ENCODE peak calls at places on chromosome 1, in nine cellular contexts. C is CD8-positive, alpha-beta T cell; K is A549; V is hepatocyte; J is GM12878; G is H9; P is ascending aorta; T is ovary; Z is sigmoid colon. I is an unnamed sample.

GRCh38 chr1:90924982-90925381 is 96.9 kb downstream of the ZNF644 start:
- DNase-seq in C (no peak), K (no peak), V (no peak), J (no peak), G (peak; percentile 66), P (no peak), T (no peak), Z (no peak), I (no peak)

GRCh38 chr1:20174937-20175666 is 10.8 kb upstream of the UBXN10 start:
- DNase-seq in C (no peak), K (no peak), V (no peak), J (no peak), G (no peak), P (no peak), T (no peak), Z (no peak), I (peak; percentile 88)

GRCh38 chr1:40763742-40764532 is 19.6 kb upstream of the KCNQ4 start:
- DNase-seq in C (no peak), K (no peak), V (no peak), J (peak; percentile 62), G (no peak), P (peak; percentile 37), T (no peak), Z (no peak), I (peak; percentile 80)

GRCh38 chr1:187051618-187052232 is 223.0 kb downstream of the PLA2G4A start:
- DNase-seq in C (no peak), K (peak; percentile 55), V (peak; percentile 57), J (peak; percentile 19), G (no peak), P (no peak), T (no peak), Z (no peak), I (no peak)

GRCh38 chr1:198001776-198002408 is 84.7 kb downstream of the LHX9 start:
- DNase-seq in C (no peak), K (no peak), V (no peak), J (no peak), G (no peak), P (no peak), T (no peak), Z (no peak), I (no peak)

GRCh38 chr1:206909167-206909882 is 12.1 kb downstream of the IL24 start:
- DNase-seq in C (peak; percentile 40), K (peak; percentile 35), V (peak; percentile 80), J (no peak), G (peak; percentile 80), P (no peak), T (peak; percentile 48), Z (peak; percentile 78), I (no peak)

GRCh38 chr1:44436401-44437394 is 31.6 kb downstream of the RNF220 start:
- DNase-seq in C (no peak), K (no peak), V (no peak), J (no peak), G (no peak), P (no peak), T (no peak), Z (no peak), I (no peak)

GRCh38 chr1:150661156-150661555 is 31.7 kb upstream of the ENSA start:
- DNase-seq in C (no peak), K (no peak), V (no peak), J (no peak), G (no peak), P (no peak), T (no peak), Z (no peak), I (no peak)

GRCh38 chr1:9728451-9729295 is 77.1 kb downstream of the PIK3CD start:
- DNase-seq in C (peak; percentile 28), K (no peak), V (no peak), J (no peak), G (no peak), P (no peak), T (no peak), Z (no peak), I (peak; percentile 69)

GRCh38 chr1:232891116-232891515 is 59.3 kb upstream of the NTPCR start:
- DNase-seq in C (no peak), K (no peak), V (no peak), J (no peak), G (no peak), P (no peak), T (no peak), Z (no peak), I (peak; percentile 95)

GRCh38 chr1:203569490-203570318 is 56.9 kb upstream of the ATP2B4 start:
- DNase-seq in C (no peak), K (no peak), V (no peak), J (no peak), G (no peak), P (no peak), T (no peak), Z (no peak), I (peak; percentile 85)

GRCh38 chr1:207004931-207005830 is 27.4 kb downstream of the C1orf116 start:
- DNase-seq in C (no peak), K (peak; percentile 88), V (peak; percentile 85), J (peak; percentile 7), G (peak; percentile 77), P (no peak), T (no peak), Z (no peak), I (no peak)

GRCh38 chr1:15958111-15958510 is 17.8 kb downstream of the ZBTB17 start:
- DNase-seq in C (no peak), K (no peak), V (no peak), J (no peak), G (no peak), P (no peak), T (no peak), Z (no peak), I (peak; percentile 27)

GRCh38 chr1:6962956-6963915 is 178.0 kb downstream of the CAMTA1 start:
- DNase-seq in C (peak; percentile 20), K (no peak), V (peak; percentile 63), J (peak; percentile 24), G (peak; percentile 99), P (peak; percentile 69), T (peak; percentile 62), Z (peak; percentile 71), I (peak; percentile 65)

GRCh38 chr1:21589618-21590017 is 79.5 kb downstream of the RAP1GAP start:
- DNase-seq in C (no peak), K (no peak), V (no peak), J (no peak), G (no peak), P (no peak), T (no peak), Z (no peak), I (peak; percentile 31)

GRCh38 chr1:83583351-83584014 is 415.4 kb downstream of the TTLL7 start:
- DNase-seq in C (no peak), K (peak; percentile 4), V (peak; percentile 21), J (no peak), G (peak; percentile 47), P (no peak), T (no peak), Z (no peak), I (no peak)

GRCh38 chr1:198788561-198789064 is 149.8 kb downstream of the PTPRC start:
- DNase-seq in C (peak; percentile 5), K (no peak), V (peak; percentile 34), J (no peak), G (peak; percentile 71), P (no peak), T (no peak), Z (no peak), I (no peak)

GRCh38 chr1:184953600-184954219 is 20.6 kb downstream of the NIBAN1 start:
- DNase-seq in C (no peak), K (no peak), V (no peak), J (no peak), G (no peak), P (no peak), T (no peak), Z (no peak), I (peak; percentile 71)

DNA sequence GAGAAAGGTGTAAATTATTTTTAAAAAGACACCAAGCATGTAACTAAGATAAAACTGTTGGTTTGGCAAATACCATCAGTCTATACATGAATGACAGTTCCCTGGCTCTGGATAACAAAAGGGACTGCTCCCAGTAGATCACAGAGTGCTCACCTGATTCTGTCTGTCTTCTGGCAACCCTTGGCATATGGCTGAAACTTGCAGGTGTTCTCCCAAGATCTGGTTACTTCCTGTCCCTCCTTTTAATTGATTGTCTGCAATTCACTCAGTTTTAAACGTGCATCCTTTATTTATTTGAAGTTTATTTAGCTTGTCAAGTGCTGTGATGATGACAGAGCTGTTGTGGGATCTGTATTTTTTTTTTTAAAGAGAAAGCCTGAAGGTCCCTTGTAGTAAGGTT is 3.4 kb downstream of the KCNA3 start:
- DNase-seq in C (no peak), K (no peak), V (no peak), J (no peak), G (no peak), P (no peak), T (no peak), Z (no peak), I (peak; percentile 10)
- H3K4me1 ChIP-seq in C (peaks cover 50% of the 10 kb centered on the region), K (no peaks in the 10 kb centered on the region), V (no peaks in the 10 kb centered on the region), J (peaks cover 29% of the 10 kb centered on the region), G (peaks cover 4% of the 10 kb centered on the region), P (no peaks in the 10 kb centered on the region), T (peaks cover 5% of the 10 kb centered on the region), Z (no peaks in the 10 kb centered on the region), I (no peaks in the 10 kb centered on the region)

GRCh38 chr1:202217516-202217915 is 23.9 kb downstream of the LGR6 start:
- DNase-seq in C (no peak), K (no peak), V (no peak), J (no peak), G (no peak), P (no peak), T (no peak), Z (no peak), I (no peak)
- TF ChIP-seq CTCF in C (no peak), K (no peak), V (no peak), J (no peak), G (no peak), P (no peak), T (no peak), Z (no peak), I (no peak)

GRCh38 chr1:154418898-154419619 is 13.9 kb downstream of the IL6R start:
- DNase-seq in C (no peak), K (no peak), V (no peak), J (no peak), G (no peak), P (no peak), T (no peak), Z (no peak), I (no peak)

GRCh38 chr1:154418062-154418897 is 13.1 kb downstream of the IL6R start:
- DNase-seq in C (no peak), K (peak; percentile 95), V (peak; percentile 95), J (no peak), G (no peak), P (peak; percentile 79), T (peak; percentile 62), Z (no peak), I (no peak)

GRCh38 chr1:154419620-154420020 is 14.5 kb downstream of the IL6R start:
- DNase-seq in C (no peak), K (peak; percentile 75), V (peak; percentile 74), J (no peak), G (no peak), P (peak; percentile 97), T (peak; percentile 91), Z (peak; percentile 98), I (peak; percentile 97)

GRCh38 chr1:154416496-154417337 is 11.6 kb downstream of the IL6R start:
- DNase-seq in C (no peak), K (no peak), V (no peak), J (no peak), G (no peak), P (peak; percentile 57), T (no peak), Z (no peak), I (no peak)

GRCh38 chr1:154417338-154417608 is 12.1 kb downstream of the IL6R start:
- DNase-seq in C (no peak), K (no peak), V (no peak), J (no peak), G (no peak), P (no peak), T (no peak), Z (no peak), I (no peak)
- H3K4me1 ChIP-seq in C (peaks cover 49% of the 10 kb centered on the region), K (peaks cover 54% of the 10 kb centered on the region), V (peaks cover 20% of the 10 kb centered on the region), J (peaks cover 31% of the 10 kb centered on the region), G (no peaks in the 10 kb centered on the region), P (peaks cover 19% of the 10 kb centered on the region), T (peaks cover 28% of the 10 kb centered on the region), Z (no peaks in the 10 kb centered on the region), I (peaks cover 28% of the 10 kb centered on the region)

GRCh38 chr1:66239834-66240233 is 294.1 kb upstream of the SGIP1 start:
- DNase-seq in C (no peak), K (peak; percentile 35), V (no peak), J (no peak), G (peak; percentile 31), P (no peak), T (no peak), Z (no peak), I (no peak)
- TF ChIP-seq CTCF in C (no peak), K (no peak), V (no peak), J (no peak), G (peak; percentile 45), P (no peak), T (no peak), Z (no peak), I (no peak)

I was measured in osteoblast.